ENCODE peak calls at places on chromosomes 16 and 17, in four cellular contexts. S is CD4-positive, CD25-positive, alpha-beta regulatory T cell; X is CD4-positive, alpha-beta T cell; P is foreskin fibroblast. O is an unnamed sample.

GRCh38 chr16:80931985-80932720 is 74.5 kb downstream of the CMC2 start:
- DNase-seq in S (no peak), X (no peak), P (peak), O (no peak)

GRCh38 chr16:55567382-55567781 is 898 bp downstream of the CAPNS2 start:
- DNase-seq in S (no peak), X (no peak), P (peak), O (no peak)

GRCh38 chr17:76278952-76279741 is 14.0 kb downstream of the UBALD2 start:
- DNase-seq in S (peak), X (peak), P (peak), O (peak)

GRCh38 chr16:77833906-77834599 is 45.7 kb downstream of the VAT1L start:
- DNase-seq in S (no peak), X (no peak), P (peak), O (no peak)

GRCh38 chr17:64178011-64178825 is 48.3 kb upstream of the ERN1 start:
- DNase-seq in S (no peak), X (no peak), P (peak), O (no peak)

GRCh38 chr17:74008196-74008595 is 195.3 kb upstream of the RPL38 start:
- DNase-seq in S (no peak), X (no peak), P (no peak), O (no peak)

GRCh38 chr17:79948918-79949645 is 86.6 kb downstream of the TBC1D16 start:
- DNase-seq in S (no peak), X (no peak), P (no peak), O (no peak)

GRCh38 chr17:10021239-10021638 is 116.2 kb upstream of the RCVRN start:
- DNase-seq in S (no peak), X (no peak), P (no peak), O (no peak)

GRCh38 chr17:4548061-4548461 is 7.1 kb downstream of the MYBBP1A start:
- DNase-seq in S (no peak), X (no peak), P (no peak), O (no peak)